ENCODE peak calls at places on chromosomes 7 and 10, in six cellular contexts. One of them, this sample, is unnamed. For H3K27me3, the result is how much of the 10 kb centered on the place peaks cover.

GRCh38 chr10:12605580-12606405 is 256.4 kb downstream of the CAMK1D start:
- DNase-seq in left ventricle myocardium inferior: peak
- DNase-seq in AG04450: peak
- DNase-seq in mammary epithelial cell: peak
- DNase-seq in dorsolateral prefrontal cortex: peak
- DNase-seq in GM23248: peak
- DNase-seq in this sample: peak

GRCh38 chr7:82697897-82698296 is 254.3 kb upstream of the CACNA2D1 start:
- DNase-seq in mammary epithelial cell: peak
- DNase-seq in dorsolateral prefrontal cortex: no peak
- DNase-seq in left ventricle myocardium inferior: no peak
- DNase-seq in GM23248: peak
- DNase-seq in AG04450: no peak
- DNase-seq in this sample: no peak

GRCh38 chr10:30431435-30431911 is 2.5 kb upstream of the MAP3K8 start:
- DNase-seq in dorsolateral prefrontal cortex: no peak
- DNase-seq in left ventricle myocardium inferior: peak
- DNase-seq in mammary epithelial cell: peak
- DNase-seq in AG04450: no peak
- DNase-seq in GM23248: peak
- DNase-seq in this sample: peak

GRCh38 chr10:124515244-124515970 is 53.8 kb downstream of the LHPP start:
- DNase-seq in dorsolateral prefrontal cortex: no peak
- DNase-seq in GM23248: no peak
- DNase-seq in mammary epithelial cell: no peak
- DNase-seq in left ventricle myocardium inferior: no peak
- DNase-seq in AG04450: no peak
- DNase-seq in this sample: no peak

GRCh38 chr7:116269466-116269865 is 59.1 kb downstream of the TES start:
- DNase-seq in GM23248: no peak
- DNase-seq in mammary epithelial cell: no peak
- DNase-seq in AG04450: no peak
- DNase-seq in left ventricle myocardium inferior: no peak
- DNase-seq in dorsolateral prefrontal cortex: no peak
- DNase-seq in this sample: no peak

GRCh38 chr10:4686644-4686996 is 139.4 kb upstream of the AKR1E2 start:
- DNase-seq in left ventricle myocardium inferior: no peak
- DNase-seq in AG04450: no peak
- DNase-seq in GM23248: peak
- DNase-seq in dorsolateral prefrontal cortex: no peak
- DNase-seq in mammary epithelial cell: peak
- DNase-seq in this sample: no peak

GRCh38 chr10:3282341-3282740 is 109.8 kb upstream of the PITRM1 start:
- DNase-seq in left ventricle myocardium inferior: no peak
- DNase-seq in AG04450: no peak
- DNase-seq in mammary epithelial cell: no peak
- DNase-seq in dorsolateral prefrontal cortex: no peak
- DNase-seq in GM23248: no peak
- DNase-seq in this sample: no peak

GRCh38 chr7:7114575-7115291 is 67.6 kb upstream of the C1GALT1 start:
- DNase-seq in left ventricle myocardium inferior: no peak
- DNase-seq in mammary epithelial cell: no peak
- DNase-seq in GM23248: no peak
- DNase-seq in AG04450: no peak
- DNase-seq in dorsolateral prefrontal cortex: no peak
- DNase-seq in this sample: no peak

GRCh38 chr10:75959209-75959608 is 527.8 kb downstream of the LRMDA start:
- DNase-seq in left ventricle myocardium inferior: no peak
- DNase-seq in dorsolateral prefrontal cortex: no peak
- DNase-seq in GM23248: peak
- DNase-seq in AG04450: peak
- DNase-seq in mammary epithelial cell: peak
- DNase-seq in this sample: no peak

DNA sequence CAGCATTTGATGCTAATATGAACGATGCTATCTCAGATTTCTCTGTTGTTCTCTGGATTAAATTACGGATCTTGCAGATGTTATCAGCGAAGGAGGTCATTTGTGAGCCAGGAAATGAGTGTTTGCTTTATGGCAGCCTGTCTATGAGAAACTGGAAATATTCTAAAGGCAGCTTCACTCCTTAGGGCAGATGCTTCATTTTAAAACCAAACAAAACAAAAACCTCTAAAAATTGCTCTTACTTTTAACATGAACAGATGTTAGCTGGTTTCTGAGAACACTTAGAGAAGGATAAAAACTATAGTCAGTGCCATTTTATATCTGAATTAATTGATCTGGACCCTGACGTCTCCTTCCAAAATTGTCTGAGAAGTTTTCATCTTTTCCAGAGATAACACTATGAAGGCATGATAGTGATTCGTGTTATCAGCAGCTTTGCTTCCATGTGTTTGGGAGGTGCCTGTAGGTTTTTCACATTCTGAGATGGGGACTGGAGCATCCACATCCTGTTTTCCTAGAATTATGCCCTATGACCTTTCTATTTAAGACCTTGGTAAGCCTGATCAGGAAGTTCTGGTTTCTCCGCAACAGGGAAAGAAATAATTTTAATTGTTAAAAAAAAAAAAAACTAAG is 53.1 kb downstream of the CPED1 start:
- DNase-seq in AG04450: no peak
- DNase-seq in dorsolateral prefrontal cortex: no peak
- DNase-seq in mammary epithelial cell: no peak
- DNase-seq in GM23248: peak
- DNase-seq in left ventricle myocardium inferior: no peak
- DNase-seq in this sample: no peak
- H3K27ac ChIP-seq in AG04450: no peak
- H3K27ac ChIP-seq in dorsolateral prefrontal cortex: no peak
- H3K27ac ChIP-seq in mammary epithelial cell: no peak
- H3K27ac ChIP-seq in GM23248: no peak
- H3K27ac ChIP-seq in left ventricle myocardium inferior: peak
- H3K27ac ChIP-seq in this sample: peak

DNA sequence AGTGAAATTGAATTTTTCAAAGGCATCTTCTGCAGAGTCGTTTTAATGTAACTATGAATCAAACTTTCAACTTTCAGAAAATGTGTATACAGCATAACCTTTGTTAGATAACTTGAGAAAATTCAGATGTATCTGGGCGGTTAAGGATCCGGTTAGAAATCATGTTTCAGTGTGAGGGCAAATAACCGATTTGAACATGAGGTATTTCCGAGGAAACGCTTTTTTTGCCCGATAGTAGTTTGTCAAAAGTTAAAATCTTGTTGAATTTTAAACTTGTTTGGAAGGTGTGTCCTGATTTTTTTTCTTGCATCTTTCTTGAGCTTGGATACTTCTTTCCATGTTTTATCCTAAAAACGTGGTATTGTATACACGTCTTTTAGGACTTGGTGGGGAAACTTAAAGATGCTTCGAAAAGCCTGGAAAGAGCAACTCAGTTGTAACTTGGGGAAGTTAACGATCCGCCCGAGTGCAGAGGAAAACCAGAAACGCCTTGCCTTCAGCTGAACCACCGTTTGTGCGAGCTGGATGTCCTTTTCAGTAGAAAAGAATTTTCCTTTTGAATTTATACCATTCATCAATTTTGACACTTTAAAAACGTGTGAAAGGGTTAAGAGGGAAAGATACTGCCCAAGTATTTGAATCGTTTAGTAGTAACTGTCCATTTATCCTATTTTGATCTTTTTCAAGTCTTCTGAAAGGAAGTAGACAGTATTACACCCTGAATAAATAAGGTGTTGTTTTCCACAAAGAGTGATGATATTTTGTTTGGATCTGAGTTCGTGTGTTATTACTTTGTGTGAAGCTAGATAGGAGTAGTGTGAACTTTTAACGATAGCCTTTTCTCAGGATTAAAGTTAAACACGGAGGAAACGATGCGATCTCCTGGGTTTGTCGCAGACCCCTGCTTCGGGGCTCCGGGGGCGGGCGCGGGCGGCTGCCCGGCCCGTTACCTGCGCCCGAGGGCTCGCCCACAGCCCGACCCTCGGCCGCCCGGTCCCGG is 1.0 kb upstream of the BMI1 start:
- DNase-seq in left ventricle myocardium inferior: no peak
- DNase-seq in AG04450: no peak
- DNase-seq in GM23248: peak
- DNase-seq in dorsolateral prefrontal cortex: no peak
- DNase-seq in mammary epithelial cell: no peak
- DNase-seq in this sample: no peak
- H3K27me3 ChIP-seq in left ventricle myocardium inferior: under half
- H3K27me3 ChIP-seq in AG04450: under half
- H3K27me3 ChIP-seq in GM23248: under half
- H3K27me3 ChIP-seq in dorsolateral prefrontal cortex: under half
- H3K27me3 ChIP-seq in mammary epithelial cell: under half
- H3K27me3 ChIP-seq in this sample: under half

DNA sequence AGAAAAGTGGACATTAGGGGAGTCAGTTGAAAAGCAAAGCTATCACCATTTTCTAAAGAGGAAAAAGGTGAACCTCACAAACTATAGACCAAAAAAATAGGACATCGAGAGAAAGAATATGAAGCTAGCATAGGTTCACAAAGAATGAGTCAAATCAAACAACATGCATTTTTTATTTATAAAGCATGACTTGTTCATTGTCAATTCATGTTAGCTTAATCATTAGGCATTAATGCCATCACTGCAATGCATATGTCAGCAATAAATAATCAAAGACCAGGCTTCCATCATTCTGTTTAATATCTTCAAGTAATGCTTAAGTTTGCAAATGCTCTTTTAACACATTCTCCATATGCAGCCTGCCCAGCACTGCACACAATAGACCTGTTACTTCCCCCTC is 8.9 kb upstream of the MAGI2 start:
- DNase-seq in dorsolateral prefrontal cortex: no peak
- DNase-seq in AG04450: no peak
- DNase-seq in mammary epithelial cell: no peak
- DNase-seq in GM23248: no peak
- DNase-seq in left ventricle myocardium inferior: no peak
- DNase-seq in this sample: no peak
- H3K27ac ChIP-seq in dorsolateral prefrontal cortex: no peak
- H3K27ac ChIP-seq in AG04450: no peak
- H3K27ac ChIP-seq in mammary epithelial cell: no peak
- H3K27ac ChIP-seq in GM23248: no peak
- H3K27ac ChIP-seq in left ventricle myocardium inferior: no peak
- H3K27ac ChIP-seq in this sample: no peak

GRCh38 chr7:1227071-1227804 is 5.4 kb upstream of the UNCX start:
- DNase-seq in GM23248: no peak
- DNase-seq in mammary epithelial cell: no peak
- DNase-seq in dorsolateral prefrontal cortex: peak
- DNase-seq in AG04450: no peak
- DNase-seq in left ventricle myocardium inferior: no peak
- DNase-seq in this sample: no peak
- H3K27me3 ChIP-seq in GM23248: half or more
- H3K27me3 ChIP-seq in mammary epithelial cell: half or more
- H3K27me3 ChIP-seq in dorsolateral prefrontal cortex: half or more
- H3K27me3 ChIP-seq in AG04450: half or more
- H3K27me3 ChIP-seq in left ventricle myocardium inferior: half or more
- H3K27me3 ChIP-seq in this sample: under half

DNA sequence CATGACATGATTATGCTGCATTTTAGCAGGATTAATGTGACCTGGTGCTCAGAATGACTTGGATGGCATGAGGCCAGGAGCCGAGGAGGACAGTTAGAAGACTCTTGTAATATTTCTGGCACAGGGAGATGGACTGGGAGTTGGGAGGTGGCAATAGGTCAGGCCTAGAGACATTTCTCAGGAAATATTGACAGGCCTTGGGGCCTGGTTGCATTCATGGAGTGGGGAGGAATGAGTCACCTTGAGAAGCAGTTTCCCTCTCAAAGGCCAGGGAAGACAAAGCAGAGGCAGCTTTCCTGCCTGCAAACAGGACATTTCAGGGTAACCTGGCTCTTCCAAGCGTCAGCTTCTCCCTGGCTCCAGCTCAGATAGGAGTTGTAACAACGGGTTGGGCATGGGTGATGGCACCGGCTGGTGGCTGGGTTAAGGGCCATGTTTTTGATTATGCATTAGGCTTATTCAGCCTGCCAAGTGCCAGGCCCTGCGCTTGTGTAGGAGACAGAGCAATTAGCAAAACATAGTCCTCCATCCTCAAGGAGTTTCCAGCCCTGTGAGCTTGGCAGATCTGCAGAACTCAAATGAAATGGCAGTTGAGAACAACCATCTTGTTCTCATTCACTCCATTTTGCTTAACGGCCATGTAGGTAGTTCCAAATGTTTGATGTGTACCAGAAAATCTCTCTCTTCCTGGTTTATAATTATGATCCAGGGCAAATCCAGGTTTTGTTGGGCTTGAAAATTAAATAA is 38.2 kb downstream of the HK1 start:
- DNase-seq in mammary epithelial cell: no peak
- DNase-seq in left ventricle myocardium inferior: no peak
- DNase-seq in dorsolateral prefrontal cortex: no peak
- DNase-seq in AG04450: no peak
- DNase-seq in GM23248: peak
- DNase-seq in this sample: no peak
- H3K27ac ChIP-seq in mammary epithelial cell: no peak
- H3K27ac ChIP-seq in left ventricle myocardium inferior: peak
- H3K27ac ChIP-seq in dorsolateral prefrontal cortex: no peak
- H3K27ac ChIP-seq in AG04450: no peak
- H3K27ac ChIP-seq in GM23248: peak
- H3K27ac ChIP-seq in this sample: no peak

DNA sequence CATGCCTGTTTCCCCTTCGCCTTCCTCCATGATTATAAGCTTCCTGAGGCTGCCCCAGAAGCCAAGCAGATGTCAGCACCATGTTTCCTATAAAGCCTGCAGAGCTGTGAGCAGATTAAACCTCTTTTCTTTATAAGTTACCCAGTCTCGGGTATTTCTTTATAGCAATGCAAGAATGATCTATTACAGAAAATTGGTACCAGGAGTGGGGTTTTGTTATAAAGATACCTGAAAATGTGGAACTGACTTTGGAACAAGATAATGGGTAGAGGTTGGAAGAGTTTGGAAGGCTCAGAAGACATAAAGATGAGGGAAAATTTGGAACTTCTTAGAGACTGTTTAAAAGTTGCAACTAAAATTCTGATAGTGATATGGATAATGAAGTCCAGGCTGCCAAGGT is 4.8 kb upstream of the RSU1 start:
- DNase-seq in AG04450: no peak
- DNase-seq in GM23248: no peak
- DNase-seq in left ventricle myocardium inferior: no peak
- DNase-seq in mammary epithelial cell: no peak
- DNase-seq in dorsolateral prefrontal cortex: no peak
- DNase-seq in this sample: no peak
- H3K27me3 ChIP-seq in AG04450: under half
- H3K27me3 ChIP-seq in GM23248: under half
- H3K27me3 ChIP-seq in left ventricle myocardium inferior: under half
- H3K27me3 ChIP-seq in mammary epithelial cell: under half
- H3K27me3 ChIP-seq in dorsolateral prefrontal cortex: under half
- H3K27me3 ChIP-seq in this sample: under half

DNA sequence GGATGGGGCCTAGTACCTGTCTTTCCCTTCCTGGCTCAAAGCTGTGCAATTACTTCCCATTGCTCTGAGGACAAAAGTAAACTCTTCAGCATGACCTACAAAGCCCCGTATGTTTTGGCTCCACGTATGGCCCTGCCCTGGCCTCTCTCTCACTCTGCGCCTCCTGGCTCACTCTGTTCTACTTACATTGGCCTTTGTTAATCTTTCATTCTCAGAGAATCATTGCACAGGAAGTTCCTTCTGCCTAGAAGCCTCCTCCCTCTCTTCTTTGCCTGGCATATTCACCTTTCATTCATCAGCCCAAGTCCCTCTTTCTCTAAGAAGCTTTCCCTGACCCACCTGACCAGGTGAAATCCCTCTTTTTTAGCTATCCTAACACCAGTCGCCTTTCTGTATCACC is 23.9 kb downstream of the LIPM start:
- DNase-seq in mammary epithelial cell: no peak
- DNase-seq in AG04450: no peak
- DNase-seq in left ventricle myocardium inferior: no peak
- DNase-seq in dorsolateral prefrontal cortex: no peak
- DNase-seq in GM23248: no peak
- DNase-seq in this sample: no peak
- H3K27ac ChIP-seq in mammary epithelial cell: no peak
- H3K27ac ChIP-seq in AG04450: no peak
- H3K27ac ChIP-seq in left ventricle myocardium inferior: no peak
- H3K27ac ChIP-seq in dorsolateral prefrontal cortex: no peak
- H3K27ac ChIP-seq in GM23248: no peak
- H3K27ac ChIP-seq in this sample: no peak

This sample was measured in ovary.